ENCODE peak calls at places on chromosomes 4 and X, in seven cellular contexts. W is endodermal cell, I is left ventricle myocardium inferior, Q is lung, B is cardiac muscle cell, C is mucosa of descending colon, M is IMR-90. J is an unnamed sample.

GRCh38 chr4:154687840-154688239 is 56.0 kb upstream of the LRAT start:
- DNase-seq in M (no peak), I (no peak), B (no peak), C (no peak), W (no peak), Q (no peak), J (no peak)

GRCh38 chr4:67134616-67135015 is 410.7 kb downstream of the CENPC start:
- DNase-seq in I (no peak), Q (no peak), B (no peak), M (no peak), C (no peak), W (no peak), J (no peak)

GRCh38 chr4:36172650-36173049 is 71.7 kb downstream of the ARAP2 start:
- DNase-seq in C (no peak), M (no peak), B (no peak), W (no peak), I (no peak), Q (no peak), J (no peak)

GRCh38 chr4:98720871-98721480 is 62.6 kb upstream of the TSPAN5 start:
- DNase-seq in C (no peak), Q (no peak), B (no peak), I (no peak), M (peak), W (no peak), J (no peak)

GRCh38 chr4:98864560-98864959 is 64.4 kb downstream of the EIF4E start:
- DNase-seq in M (no peak), C (no peak), W (no peak), I (no peak), Q (no peak), B (no peak), J (no peak)

GRCh38 chr4:158991534-158992155 is 111.2 kb upstream of the RAPGEF2 start:
- DNase-seq in Q (no peak), C (no peak), W (no peak), M (no peak), B (no peak), I (no peak), J (no peak)

GRCh38 chr4:185682236-185682635 is 129.8 kb downstream of the SORBS2 start:
- DNase-seq in I (no peak), B (peak), C (no peak), M (peak), Q (no peak), W (no peak), J (no peak)

GRCh38 chrX:98627645-98628044 is 1743.9 kb downstream of the RPA4 start:
- DNase-seq in I (no peak), Q (no peak), C (no peak), W (no peak), M (no peak), B (no peak), J (no peak)

GRCh38 chr4:5703831-5704230 is 4.5 kb downstream of the EVC2 start:
- DNase-seq in Q (no peak), C (no peak), W (no peak), M (no peak), B (no peak), I (no peak), J (no peak)

GRCh38 chr4:187668683-187669082 is 326.9 kb upstream of the ZFP42 start:
- DNase-seq in B (no peak), Q (no peak), C (no peak), M (peak), W (no peak), I (no peak), J (no peak)

GRCh38 chrX:18042776-18043175 is 177.9 kb downstream of the BEND2 start:
- DNase-seq in M (no peak), B (no peak), Q (no peak), W (no peak), C (no peak), I (no peak), J (no peak)

GRCh38 chrX:68059469-68059868 is 373.8 kb downstream of the OPHN1 start:
- DNase-seq in I (no peak), M (no peak), B (no peak), Q (no peak), C (no peak), W (no peak), J (no peak)

GRCh38 chr4:15754323-15754722 is 23.8 kb upstream of the CD38 start:
- DNase-seq in I (no peak), M (peak), C (no peak), B (peak), W (no peak), Q (no peak), J (no peak)

GRCh38 chr4:112145326-112145819 is at the start of gene FAM241A:
- DNase-seq in W (peak), M (peak), Q (peak), I (peak), B (peak), C (peak), J (peak)

GRCh38 chrX:133776072-133776471 is 209.3 kb downstream of the GPC3 start:
- DNase-seq in W (peak), M (no peak), C (peak), Q (no peak), I (peak), B (peak), J (peak)
- TF ChIP-seq CTCF in W (peak), M (peak), C (no peak), Q (no peak), I (peak), B (peak), J (peak)

GRCh38 chr4:188975271-188975670 is 836.0 kb downstream of the TRIML1 start:
- DNase-seq in M (no peak), I (no peak), C (no peak), W (peak), B (no peak), Q (no peak), J (no peak)

GRCh38 chr4:188976644-188977115 is 837.4 kb downstream of the TRIML1 start:
- DNase-seq in B (no peak), M (peak), C (no peak), Q (no peak), W (peak), I (no peak), J (no peak)

GRCh38 chr4:188971125-188971524 is 831.9 kb downstream of the TRIML1 start:
- DNase-seq in I (no peak), C (no peak), Q (no peak), M (peak), W (no peak), B (no peak), J (no peak)
- TF ChIP-seq CTCF in I (peak), C (no peak), Q (peak), M (peak), W (peak), B (no peak), J (no peak)

DNA sequence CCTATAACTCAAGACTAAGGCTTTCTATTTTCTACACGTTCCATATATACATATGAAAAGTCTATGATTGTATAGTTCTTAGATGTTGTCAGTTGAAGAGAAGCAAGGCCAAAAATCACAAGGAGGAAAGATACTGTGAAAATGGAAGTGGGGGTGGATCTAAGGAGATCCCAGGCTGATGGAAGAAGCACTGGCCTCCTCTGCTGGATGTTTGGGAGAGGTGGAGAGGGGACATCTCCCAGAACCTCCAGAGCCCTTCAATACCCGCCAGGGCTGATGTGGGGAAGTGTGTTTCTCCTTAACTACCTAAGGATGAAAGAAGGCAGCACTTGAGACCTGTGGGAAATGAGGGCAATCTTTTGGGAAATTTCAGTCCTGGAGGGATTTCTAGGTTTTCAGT is 67.4 kb downstream of the RASGEF1B start:
- DNase-seq in I (no peak), B (peak), Q (no peak), W (no peak), C (no peak), M (peak), J (no peak)
- TF ChIP-seq CTCF in I (no peak), B (peak), Q (no peak), W (peak), C (no peak), M (peak), J (no peak)

GRCh38 chr4:151530783-151531182 is 121.8 kb downstream of the FHIP1A start:
- DNase-seq in B (peak), I (no peak), C (no peak), Q (no peak), M (no peak), W (no peak), J (no peak)
- TF ChIP-seq CTCF in B (peak), I (peak), C (no peak), Q (no peak), M (peak), W (peak), J (peak)

DNA sequence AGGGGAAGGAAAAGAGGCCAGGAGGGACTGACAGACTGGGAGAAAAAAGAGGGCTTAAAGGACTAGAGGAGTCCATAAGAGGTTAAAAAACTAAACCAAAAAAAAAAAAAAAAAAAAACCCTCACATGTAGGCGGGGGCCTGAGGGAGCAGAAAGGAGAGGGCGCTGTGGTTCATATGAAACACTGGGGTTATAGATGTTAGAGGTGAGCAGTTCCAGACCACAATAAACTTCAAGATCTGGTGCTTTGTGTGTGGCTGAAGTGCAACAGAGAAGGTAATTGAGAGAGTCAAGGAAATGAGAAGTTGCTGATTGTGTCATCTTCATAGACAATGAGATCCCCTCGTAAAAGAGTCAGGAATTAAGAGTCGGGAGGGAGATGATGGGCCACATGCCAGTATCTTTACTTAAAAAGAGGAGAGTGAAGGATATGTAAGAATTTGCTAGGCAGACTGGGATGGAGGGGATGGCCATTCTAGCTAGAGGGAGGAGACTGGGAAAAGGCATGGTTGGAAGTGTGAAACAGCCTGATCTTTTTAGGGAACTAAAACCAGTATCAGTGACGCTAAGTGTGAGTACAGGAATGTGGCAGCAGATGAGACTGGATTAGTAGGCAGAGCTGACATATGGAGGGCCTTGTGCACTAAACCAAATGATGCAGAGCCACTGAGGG is 18.4 kb upstream of the OGT start:
- DNase-seq in C (no peak), M (no peak), W (no peak), Q (no peak), B (no peak), I (no peak), J (no peak)
- TF ChIP-seq CTCF in C (no peak), M (no peak), W (no peak), Q (no peak), B (no peak), I (no peak), J (no peak)

DNA sequence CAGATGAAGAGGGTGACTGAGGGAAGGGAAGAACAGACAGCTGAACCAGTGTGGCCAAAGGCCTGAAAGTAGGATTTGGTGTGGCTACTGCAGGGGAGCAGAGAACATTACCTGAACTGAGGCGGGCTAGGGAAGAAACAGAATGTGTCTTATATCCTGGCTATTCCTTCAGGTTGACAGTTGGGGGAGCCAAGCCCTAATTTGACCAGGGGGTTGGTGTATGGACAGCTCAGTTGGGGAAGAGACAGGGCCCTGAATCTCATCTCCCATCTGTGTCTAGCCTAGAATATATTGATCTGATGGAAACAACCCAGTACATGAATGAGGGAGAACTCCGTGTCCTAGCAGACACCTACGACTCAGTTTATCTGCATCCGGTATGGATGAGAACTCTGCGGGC is 4.2 kb downstream of the HDAC6 start:
- DNase-seq in I (no peak), Q (no peak), M (no peak), B (no peak), W (no peak), C (no peak), J (peak)
- TF ChIP-seq CTCF in I (no peak), Q (no peak), M (no peak), B (no peak), W (no peak), C (no peak), J (no peak)

DNA sequence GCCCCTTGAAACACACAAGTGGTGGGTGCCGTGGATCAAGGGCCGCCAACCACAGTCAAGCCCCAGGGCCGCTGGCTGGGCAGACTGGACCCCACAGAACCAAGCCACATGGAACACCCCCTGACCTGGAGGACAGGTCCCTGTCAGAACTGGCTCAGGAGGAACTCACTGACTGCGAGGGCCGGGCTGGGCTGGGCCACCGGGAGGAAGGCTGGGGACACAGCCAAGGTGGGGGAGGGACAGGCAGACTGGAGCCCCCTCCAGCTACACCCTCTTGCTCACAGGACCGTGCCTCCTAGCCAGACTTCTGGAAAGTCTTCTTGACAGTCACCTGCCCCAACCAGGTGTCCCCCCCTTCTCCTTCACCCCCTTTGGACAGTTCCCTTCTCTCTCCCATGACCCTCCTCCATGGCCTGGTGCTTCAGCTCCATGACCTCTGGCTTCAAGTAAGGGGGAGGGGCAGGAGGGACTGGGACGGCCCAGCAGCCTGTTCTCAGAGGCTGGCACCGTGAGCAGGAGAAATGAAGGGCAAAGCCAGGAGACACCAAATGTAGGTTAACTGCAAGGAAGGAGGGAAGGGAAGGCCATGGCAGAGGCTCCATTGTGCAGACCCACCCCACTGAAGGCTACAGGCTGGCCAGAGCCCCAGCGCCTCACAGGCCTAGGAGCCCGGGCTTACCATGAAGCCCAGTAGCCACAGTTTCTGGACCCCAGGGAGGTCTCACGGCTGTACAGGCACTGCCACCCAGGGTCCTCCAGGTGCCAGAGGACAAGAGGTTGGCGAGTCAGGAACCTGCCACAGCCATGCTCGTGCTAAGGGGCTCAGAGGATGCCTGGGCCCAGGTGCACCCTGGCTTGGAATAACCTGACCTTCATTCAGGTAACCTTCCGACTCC is 22.6 kb upstream of the DUSP9 start:
- DNase-seq in C (no peak), W (no peak), I (no peak), M (no peak), B (no peak), Q (no peak), J (no peak)
- TF ChIP-seq CTCF in C (no peak), W (no peak), I (no peak), M (no peak), B (no peak), Q (no peak), J (no peak)

GRCh38 chrX:95076449-95076848 is 1402.4 kb downstream of the FAM133A start:
- DNase-seq in Q (no peak), W (peak), M (peak), I (no peak), C (no peak), B (peak), J (peak)
- TF ChIP-seq CTCF in Q (no peak), W (peak), M (peak), I (peak), C (no peak), B (peak), J (peak)

GRCh38 chr4:139633661-139634060 is 32.0 kb upstream of the MGST2 start:
- DNase-seq in I (peak), C (no peak), Q (no peak), M (peak), W (peak), B (peak), J (peak)
- TF ChIP-seq CTCF in I (peak), C (peak), Q (no peak), M (peak), W (peak), B (peak), J (peak)